ENCODE peak calls at places on chromosomes 11 and 22, in nine cellular contexts. O, U, Z, K, P, Y, N, E and X are unnamed samples.

GRCh38 chr22:44012172-44012571 is 11.9 kb upstream of the PARVB start:
- DNase-seq in Z (no peak), E (no peak), U (no peak), P (no peak), Y (no peak), K (no peak), O (no peak), N (no peak), X (no peak)

GRCh38 chr11:6258571-6258998 is 1.1 kb upstream of the CCKBR start:
- DNase-seq in U (no peak), O (no peak), K (no peak), E (no peak), Z (no peak), P (no peak), N (no peak), Y (no peak), X (no peak)

GRCh38 chr11:132586801-132587200 is 945.5 kb downstream of the OPCML start:
- DNase-seq in P (no peak), Z (no peak), Y (no peak), O (peak), U (no peak), K (no peak), N (no peak), E (no peak), X (no peak)

GRCh38 chr22:47171441-47172221 is 409.2 kb downstream of the TBC1D22A start:
- DNase-seq in Y (no peak), O (no peak), E (no peak), P (peak), K (peak), U (no peak), N (no peak), Z (no peak), X (peak)

GRCh38 chr11:58286249-58286648 is 18.2 kb upstream of the OR10W1 start:
- DNase-seq in E (peak), N (no peak), Z (peak), O (peak), Y (peak), P (peak), K (no peak), U (no peak), X (no peak)

GRCh38 chr11:118939948-118940598 is 14.3 kb upstream of the BCL9L start:
- DNase-seq in P (no peak), Y (no peak), U (no peak), O (no peak), Z (peak), E (no peak), N (no peak), K (no peak), X (no peak)

GRCh38 chr22:17774206-17774927 is at the start of gene BID:
- DNase-seq in U (no peak), N (no peak), Y (peak), O (no peak), P (peak), K (peak), E (no peak), Z (peak), X (no peak)

GRCh38 chr22:20464096-20464614 is 26.5 kb upstream of the SCARF2 start:
- DNase-seq in Y (no peak), Z (peak), O (no peak), P (no peak), U (no peak), K (no peak), E (no peak), N (no peak), X (no peak)

GRCh38 chr11:60127311-60127811 is 38.9 kb downstream of the MS4A2 start:
- DNase-seq in Y (no peak), E (no peak), P (no peak), N (peak), U (no peak), K (no peak), Z (no peak), O (no peak), X (no peak)

GRCh38 chr11:15106201-15106965 is 8.3 kb upstream of the INSC start:
- DNase-seq in K (no peak), E (no peak), O (no peak), Y (no peak), Z (no peak), U (no peak), P (no peak), N (no peak), X (no peak)
- H3K4me3 ChIP-seq in K (no peak), E (no peak), O (no peak), Y (no peak), Z (no peak), U (no peak), P (no peak), N (peak), X (no peak)

DNA sequence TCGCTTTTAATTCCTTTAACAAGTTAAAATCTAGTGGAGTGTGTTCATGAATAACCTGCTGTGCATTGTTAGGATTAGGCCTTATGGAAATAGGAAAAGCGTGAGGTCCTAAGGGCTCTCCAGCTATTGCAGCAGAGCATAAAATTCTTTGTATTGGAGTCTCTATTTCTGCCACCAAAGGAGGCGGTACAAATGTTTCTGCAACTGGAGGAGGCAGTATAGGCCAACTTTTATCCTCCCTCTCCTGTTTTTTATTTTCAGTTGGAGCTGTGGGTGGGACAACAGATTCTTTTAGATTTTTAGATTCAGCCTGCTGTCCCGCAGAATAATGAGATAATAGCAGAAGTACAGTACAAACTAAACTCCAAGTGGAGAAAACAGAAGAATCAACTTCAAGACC is 26.2 kb downstream of the OR10A6 start:
- DNase-seq in E (no peak), U (no peak), Y (no peak), N (no peak), P (no peak), K (no peak), O (peak), Z (no peak), X (no peak)
- TF ChIP-seq CTCF in E (peak), U (peak), Y (no peak), N (peak), P (no peak), K (no peak), O (peak), Z (peak), X (no peak)

GRCh38 chr11:117071344-117071787 is 26.9 kb downstream of the SIK3 start:
- DNase-seq in O (no peak), Z (no peak), U (peak), P (peak), N (no peak), K (no peak), Y (peak), E (no peak), X (no peak)
- H3K27ac ChIP-seq in O (no peak), Z (no peak), U (peak), P (peak), N (no peak), K (no peak), Y (no peak), E (no peak), X (no peak)

GRCh38 chr22:41469218-41469851 is 418 bp downstream of the ACO2 start:
- DNase-seq in U (no peak), Y (peak), K (no peak), Z (peak), P (peak), N (no peak), E (no peak), O (no peak), X (no peak)
- H3K4me3 ChIP-seq in U (peak), Y (peak), K (peak), Z (peak), P (peak), N (peak), E (peak), O (peak), X (peak)

GRCh38 chr22:32080904-32081303 is 37.8 kb downstream of the SLC5A1 start:
- DNase-seq in Y (peak), U (no peak), K (no peak), O (peak), Z (peak), N (peak), E (peak), P (peak), X (no peak)

GRCh38 chr22:32076726-32077550 is 33.9 kb downstream of the SLC5A1 start:
- DNase-seq in O (no peak), Y (no peak), K (no peak), Z (no peak), P (no peak), U (no peak), E (no peak), N (no peak), X (no peak)

GRCh38 chr22:32079110-32080089 is 36.3 kb downstream of the SLC5A1 start:
- DNase-seq in O (peak), E (no peak), Y (no peak), U (no peak), Z (no peak), N (peak), P (peak), K (no peak), X (no peak)

GRCh38 chr22:32073823-32074380 is 30.8 kb downstream of the SLC5A1 start:
- DNase-seq in P (peak), E (no peak), O (no peak), U (no peak), K (no peak), Y (peak), N (no peak), Z (no peak), X (no peak)

GRCh38 chr22:32075997-32076725 is 33.1 kb downstream of the SLC5A1 start:
- DNase-seq in Z (no peak), E (no peak), U (no peak), Y (no peak), O (no peak), P (no peak), N (no peak), K (no peak), X (no peak)
- TF ChIP-seq CTCF in Z (no peak), E (no peak), U (no peak), Y (no peak), O (no peak), P (no peak), N (no peak), K (no peak), X (no peak)

DNA sequence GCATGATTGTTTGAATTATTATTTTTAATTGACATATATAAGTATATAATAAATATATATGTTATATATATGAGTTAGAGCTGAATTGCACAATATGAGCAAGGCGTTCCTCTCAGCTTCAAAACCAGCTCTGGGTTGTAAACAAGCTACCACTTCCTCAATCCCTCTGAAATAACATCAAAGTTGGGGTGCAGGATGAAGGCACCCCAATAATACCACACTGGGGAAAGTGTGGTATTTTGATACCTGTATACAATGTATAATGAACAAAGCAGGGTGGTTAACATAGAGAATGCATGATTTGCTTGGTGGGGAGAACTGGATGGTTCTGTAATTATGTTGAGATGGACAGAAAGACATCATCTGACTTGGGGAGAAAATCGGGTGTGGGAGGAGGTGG is 1.7 kb upstream of the SORL1 start:
- DNase-seq in N (no peak), Z (no peak), Y (no peak), E (no peak), O (no peak), U (no peak), P (no peak), K (no peak), X (no peak)
- H3K27ac ChIP-seq in N (no peak), Z (peak), Y (peak), E (no peak), O (no peak), U (no peak), P (peak), K (peak), X (no peak)

DNA sequence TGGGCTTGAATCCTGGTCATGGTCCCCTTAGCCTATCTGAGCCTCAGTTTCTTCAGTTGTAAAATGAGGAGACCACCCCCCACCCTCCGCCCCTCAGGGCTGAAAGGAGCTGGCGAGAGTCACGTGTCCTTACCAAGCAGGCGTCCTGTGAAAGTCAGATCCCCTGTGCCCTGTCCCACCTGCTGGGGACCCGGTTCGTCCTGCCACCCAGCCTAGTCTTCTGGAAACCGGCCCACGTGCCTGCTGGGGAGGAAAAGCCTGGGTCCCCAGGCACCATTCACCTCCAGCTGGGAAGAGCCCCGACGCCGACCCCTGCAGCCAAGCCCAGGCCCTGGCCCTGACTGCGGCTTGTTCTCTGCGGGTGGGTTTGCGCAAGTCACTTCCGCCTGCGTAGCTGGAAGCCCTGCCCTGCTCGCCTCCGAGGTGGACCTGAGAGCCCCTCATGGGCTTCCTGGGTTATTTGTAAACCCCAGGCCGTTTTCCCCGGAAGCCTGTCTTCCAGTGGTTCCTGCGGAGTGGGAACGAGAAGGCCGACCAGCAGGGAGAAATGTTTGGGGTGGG is 679 bp upstream of the SSH3 start:
- DNase-seq in N (no peak), E (no peak), K (peak), U (no peak), P (peak), Y (peak), Z (no peak), O (no peak), X (peak)
- H3K4me3 ChIP-seq in N (peak), E (peak), K (peak), U (peak), P (peak), Y (peak), Z (no peak), O (peak), X (peak)

GRCh38 chr11:31106963-31107576 is 262.5 kb downstream of the DCDC1 start:
- DNase-seq in P (peak), E (peak), U (peak), Y (peak), Z (peak), K (peak), N (no peak), O (no peak), X (no peak)
- TF ChIP-seq CTCF in P (peak), E (peak), U (peak), Y (peak), Z (peak), K (peak), N (peak), O (peak), X (peak)